ENCODE peak calls at places on chromosomes 7 and 10, in six cellular contexts. One of them, this sample, is unnamed.

GRCh38 chr7:39468841-39469240 is 97.4 kb upstream of the YAE1 start:
- DNase-seq in HepG2: no peak
- DNase-seq in GM12878: no peak
- DNase-seq in endothelial cell of umbilical vein: no peak
- DNase-seq in A549: no peak
- DNase-seq in NB4: no peak
- DNase-seq in this sample: no peak

GRCh38 chr7:75961194-75961593 is 33.2 kb downstream of the TMEM120A start:
- DNase-seq in endothelial cell of umbilical vein: no peak
- DNase-seq in A549: no peak
- DNase-seq in HepG2: no peak
- DNase-seq in NB4: no peak
- DNase-seq in GM12878: no peak
- DNase-seq in this sample: no peak

GRCh38 chr7:76064208-76064970 is 16.5 kb downstream of the MDH2 start:
- DNase-seq in NB4: no peak
- DNase-seq in A549: no peak
- DNase-seq in GM12878: no peak
- DNase-seq in endothelial cell of umbilical vein: no peak
- DNase-seq in HepG2: no peak
- DNase-seq in this sample: no peak

GRCh38 chr10:112526906-112527305 is 79.9 kb downstream of the VTI1A start:
- DNase-seq in A549: no peak
- DNase-seq in NB4: no peak
- DNase-seq in HepG2: no peak
- DNase-seq in GM12878: no peak
- DNase-seq in endothelial cell of umbilical vein: no peak
- DNase-seq in this sample: no peak

GRCh38 chr7:151905322-151905721 is 28.4 kb upstream of the PRKAG2 start:
- DNase-seq in GM12878: no peak
- DNase-seq in endothelial cell of umbilical vein: no peak
- DNase-seq in NB4: no peak
- DNase-seq in A549: no peak
- DNase-seq in HepG2: no peak
- DNase-seq in this sample: no peak

GRCh38 chr7:120131096-120131839 is 141.7 kb upstream of the KCND2 start:
- DNase-seq in endothelial cell of umbilical vein: no peak
- DNase-seq in HepG2: no peak
- DNase-seq in A549: no peak
- DNase-seq in NB4: no peak
- DNase-seq in GM12878: no peak
- DNase-seq in this sample: no peak

GRCh38 chr10:17005621-17006566 is 123.7 kb downstream of the CUBN start:
- DNase-seq in endothelial cell of umbilical vein: no peak
- DNase-seq in HepG2: no peak
- DNase-seq in GM12878: no peak
- DNase-seq in A549: no peak
- DNase-seq in NB4: no peak
- DNase-seq in this sample: no peak

GRCh38 chr10:6204341-6205191 is 1.8 kb downstream of the PFKFB3 start:
- DNase-seq in A549: no peak
- DNase-seq in HepG2: no peak
- DNase-seq in GM12878: no peak
- DNase-seq in endothelial cell of umbilical vein: peak
- DNase-seq in NB4: peak
- DNase-seq in this sample: no peak

GRCh38 chr7:68266004-68266579 is 1269.5 kb downstream of the TYW1 start:
- DNase-seq in endothelial cell of umbilical vein: no peak
- DNase-seq in GM12878: no peak
- DNase-seq in HepG2: no peak
- DNase-seq in A549: no peak
- DNase-seq in NB4: no peak
- DNase-seq in this sample: no peak

GRCh38 chr7:87218941-87219544 is 489 bp downstream of the TMEM243 start:
- DNase-seq in NB4: peak
- DNase-seq in GM12878: no peak
- DNase-seq in HepG2: peak
- DNase-seq in A549: peak
- DNase-seq in endothelial cell of umbilical vein: no peak
- DNase-seq in this sample: peak

GRCh38 chr7:135853008-135853407 is 104.4 kb upstream of the FAM180A start:
- DNase-seq in GM12878: no peak
- DNase-seq in A549: no peak
- DNase-seq in endothelial cell of umbilical vein: no peak
- DNase-seq in NB4: no peak
- DNase-seq in HepG2: no peak
- DNase-seq in this sample: no peak

GRCh38 chr7:116122972-116123595 is 87.3 kb upstream of the TES start:
- DNase-seq in endothelial cell of umbilical vein: peak
- DNase-seq in HepG2: peak
- DNase-seq in NB4: peak
- DNase-seq in A549: peak
- DNase-seq in GM12878: no peak
- DNase-seq in this sample: no peak

GRCh38 chr10:32379314-32379949 is 32.5 kb upstream of the EPC1 start:
- DNase-seq in GM12878: no peak
- DNase-seq in endothelial cell of umbilical vein: peak
- DNase-seq in A549: no peak
- DNase-seq in HepG2: peak
- DNase-seq in NB4: peak
- DNase-seq in this sample: peak

GRCh38 chr10:103676851-103677417 is 178.4 kb downstream of the SH3PXD2A start:
- DNase-seq in NB4: no peak
- DNase-seq in endothelial cell of umbilical vein: no peak
- DNase-seq in GM12878: no peak
- DNase-seq in A549: no peak
- DNase-seq in HepG2: no peak
- DNase-seq in this sample: no peak

GRCh38 chr7:108581655-108582491 is 12.2 kb downstream of the DNAJB9 start:
- DNase-seq in GM12878: no peak
- DNase-seq in HepG2: peak
- DNase-seq in NB4: no peak
- DNase-seq in A549: no peak
- DNase-seq in endothelial cell of umbilical vein: peak
- DNase-seq in this sample: no peak

GRCh38 chr10:13847201-13847631 is 260.5 kb downstream of the PRPF18 start:
- DNase-seq in GM12878: no peak
- DNase-seq in NB4: no peak
- DNase-seq in endothelial cell of umbilical vein: no peak
- DNase-seq in A549: no peak
- DNase-seq in HepG2: no peak
- DNase-seq in this sample: no peak

GRCh38 chr10:14889318-14889717 is 10.7 kb downstream of the SUV39H2 start:
- DNase-seq in NB4: peak
- DNase-seq in HepG2: no peak
- DNase-seq in A549: peak
- DNase-seq in endothelial cell of umbilical vein: peak
- DNase-seq in GM12878: no peak
- DNase-seq in this sample: peak

GRCh38 chr10:121772890-121773289 is 154.9 kb downstream of the ATE1 start:
- DNase-seq in HepG2: peak
- DNase-seq in A549: no peak
- DNase-seq in endothelial cell of umbilical vein: no peak
- DNase-seq in NB4: no peak
- DNase-seq in GM12878: no peak
- DNase-seq in this sample: no peak

GRCh38 chr10:104246981-104247380 is 7.7 kb upstream of the GSTO1 start:
- DNase-seq in A549: no peak
- DNase-seq in NB4: peak
- DNase-seq in GM12878: no peak
- DNase-seq in endothelial cell of umbilical vein: peak
- DNase-seq in HepG2: no peak
- DNase-seq in this sample: peak

GRCh38 chr7:23863209-23863798 is 153.3 kb downstream of the STK31 start:
- DNase-seq in endothelial cell of umbilical vein: peak
- DNase-seq in A549: peak
- DNase-seq in GM12878: no peak
- DNase-seq in NB4: peak
- DNase-seq in HepG2: peak
- DNase-seq in this sample: peak

GRCh38 chr7:152756126-152756525 is 3.4 kb upstream of the ACTR3B start:
- DNase-seq in HepG2: no peak
- DNase-seq in A549: no peak
- DNase-seq in endothelial cell of umbilical vein: no peak
- DNase-seq in GM12878: no peak
- DNase-seq in NB4: no peak
- DNase-seq in this sample: no peak

GRCh38 chr7:95304990-95305389 is 19.3 kb downstream of the PON1 start:
- DNase-seq in endothelial cell of umbilical vein: no peak
- DNase-seq in GM12878: no peak
- DNase-seq in NB4: no peak
- DNase-seq in A549: no peak
- DNase-seq in HepG2: no peak
- DNase-seq in this sample: no peak

GRCh38 chr7:95298091-95298490 is 26.2 kb downstream of the PON1 start:
- DNase-seq in HepG2: no peak
- DNase-seq in NB4: no peak
- DNase-seq in A549: no peak
- DNase-seq in GM12878: no peak
- DNase-seq in endothelial cell of umbilical vein: no peak
- DNase-seq in this sample: no peak

GRCh38 chr7:95297041-95297440 is 27.3 kb downstream of the PON1 start:
- DNase-seq in NB4: no peak
- DNase-seq in GM12878: no peak
- DNase-seq in HepG2: no peak
- DNase-seq in endothelial cell of umbilical vein: no peak
- DNase-seq in A549: no peak
- DNase-seq in this sample: no peak

GRCh38 chr7:95303501-95303900 is 20.8 kb downstream of the PON1 start:
- DNase-seq in endothelial cell of umbilical vein: no peak
- DNase-seq in HepG2: no peak
- DNase-seq in GM12878: no peak
- DNase-seq in NB4: no peak
- DNase-seq in A549: no peak
- DNase-seq in this sample: no peak

DNA sequence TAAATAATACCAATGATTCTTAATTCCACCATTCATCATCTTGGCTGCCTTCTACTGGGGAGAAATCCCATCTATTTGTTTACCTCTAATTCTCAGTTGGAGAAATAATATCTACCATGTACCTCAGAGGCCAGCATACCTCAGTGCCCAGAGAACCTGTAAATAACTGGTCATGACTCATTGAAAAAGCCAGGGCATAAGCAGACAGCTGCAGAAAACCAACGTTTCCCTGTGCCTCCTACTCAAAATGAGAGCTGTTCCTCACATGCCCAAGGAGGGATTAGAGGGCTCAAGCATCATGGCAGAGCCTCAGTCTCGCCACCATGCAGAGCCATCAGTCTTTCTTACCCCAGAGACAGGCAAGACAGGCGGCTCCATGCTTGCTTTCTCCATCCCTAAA is 21.4 kb downstream of the PON1 start:
- DNase-seq in NB4: no peak
- DNase-seq in endothelial cell of umbilical vein: no peak
- DNase-seq in A549: no peak
- DNase-seq in GM12878: no peak
- DNase-seq in HepG2: no peak
- DNase-seq in this sample: no peak
- TF ChIP-seq MYC in NB4: no peak
- TF ChIP-seq MYC in endothelial cell of umbilical vein: no peak
- TF ChIP-seq MYC in A549: no peak
- TF ChIP-seq MYC in GM12878: no peak
- TF ChIP-seq MYC in HepG2: no peak
- TF ChIP-seq MYC in this sample: no peak

DNA sequence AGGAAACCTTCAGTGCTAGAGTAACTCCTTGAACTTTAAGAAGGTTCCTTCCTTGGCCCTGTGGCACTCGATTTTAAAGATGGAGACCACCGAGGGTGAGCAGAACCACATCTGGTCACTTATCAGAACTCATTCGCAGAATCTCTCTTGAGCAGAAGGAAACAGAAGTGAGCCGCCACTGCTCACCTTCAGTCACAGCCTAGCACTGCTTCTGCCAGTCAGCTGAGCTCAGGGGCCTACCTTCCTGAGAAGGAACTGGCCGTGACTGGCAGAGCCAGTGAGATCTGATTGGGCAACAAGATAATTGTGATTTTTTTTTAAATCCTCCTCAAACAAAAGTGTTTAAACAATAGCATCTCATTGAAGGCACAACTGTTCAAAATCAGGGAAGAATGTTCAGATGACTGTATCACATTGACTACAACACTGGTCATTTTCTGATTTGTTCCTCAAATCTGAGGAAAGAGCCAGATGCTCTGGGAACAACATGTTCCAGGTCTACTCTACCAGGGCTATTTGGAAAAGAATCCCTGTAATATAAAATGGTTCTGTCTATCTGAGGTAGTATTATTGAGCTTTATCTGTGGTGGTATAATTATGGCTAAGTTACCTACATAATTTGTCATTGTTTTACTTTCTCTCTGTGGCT is 2.7 kb upstream of the SYPL1 start:
- DNase-seq in NB4: no peak
- DNase-seq in HepG2: no peak
- DNase-seq in A549: no peak
- DNase-seq in GM12878: no peak
- DNase-seq in endothelial cell of umbilical vein: no peak
- DNase-seq in this sample: no peak
- TF ChIP-seq MYC in NB4: no peak
- TF ChIP-seq MYC in HepG2: no peak
- TF ChIP-seq MYC in A549: no peak
- TF ChIP-seq MYC in GM12878: no peak
- TF ChIP-seq MYC in endothelial cell of umbilical vein: no peak
- TF ChIP-seq MYC in this sample: no peak

GRCh38 chr10:98408799-98409198 is 6.2 kb downstream of the PYROXD2 start:
- DNase-seq in NB4: no peak
- DNase-seq in endothelial cell of umbilical vein: no peak
- DNase-seq in GM12878: no peak
- DNase-seq in HepG2: no peak
- DNase-seq in A549: no peak
- DNase-seq in this sample: no peak
- TF ChIP-seq MYC in NB4: no peak
- TF ChIP-seq MYC in endothelial cell of umbilical vein: no peak
- TF ChIP-seq MYC in GM12878: no peak
- TF ChIP-seq MYC in HepG2: no peak
- TF ChIP-seq MYC in A549: no peak
- TF ChIP-seq MYC in this sample: no peak

GRCh38 chr10:78754269-78755074 is 314.3 kb upstream of the ZMIZ1 start:
- DNase-seq in A549: no peak
- DNase-seq in GM12878: no peak
- DNase-seq in NB4: peak
- DNase-seq in endothelial cell of umbilical vein: peak
- DNase-seq in HepG2: peak
- DNase-seq in this sample: no peak
- TF ChIP-seq MYC in A549: no peak
- TF ChIP-seq MYC in GM12878: no peak
- TF ChIP-seq MYC in NB4: no peak
- TF ChIP-seq MYC in endothelial cell of umbilical vein: no peak
- TF ChIP-seq MYC in HepG2: no peak
- TF ChIP-seq MYC in this sample: no peak